ENCODE peak calls at places on chromosomes 6 and 20, in four cellular contexts. E is K562, H is HCT116, G is HepG2. Q is an unnamed sample.

GRCh38 chr20:44098657-44099056 is 88.3 kb downstream of the JPH2 start:
- DNase-seq in E (no peak), H (no peak), G (no peak), Q (no peak)

GRCh38 chr20:57867181-57867803 is 157.5 kb upstream of the PMEPA1 start:
- DNase-seq in E (no peak), H (no peak), G (no peak), Q (no peak)

GRCh38 chr6:148509152-148509571 is 166.5 kb downstream of the SASH1 start:
- DNase-seq in E (no peak), H (no peak), G (no peak), Q (no peak)

GRCh38 chr6:30071081-30071818 is 4.3 kb downstream of the PPP1R11 start:
- DNase-seq in E (no peak), H (no peak), G (no peak), Q (peak)

GRCh38 chr6:26421259-26422144 is 18.8 kb upstream of the BTN3A3 start:
- DNase-seq in E (peak), H (peak), G (peak), Q (peak)

GRCh38 chr6:117481926-117482239 is 591 bp upstream of the DCBLD1 start:
- DNase-seq in E (no peak), H (no peak), G (no peak), Q (no peak)

GRCh38 chr20:44471481-44471882 is 4.2 kb upstream of the TTPAL start:
- DNase-seq in E (no peak), H (no peak), G (peak), Q (peak)

GRCh38 chr20:64151634-64152530 is 12.4 kb upstream of the MYT1 start:
- DNase-seq in E (no peak), H (peak), G (peak), Q (no peak)

GRCh38 chr6:51541847-51542246 is 545.6 kb downstream of the PKHD1 start:
- DNase-seq in E (no peak), H (no peak), G (no peak), Q (peak)

GRCh38 chr6:52157301-52157930 is 28.8 kb upstream of the IL17A start:
- DNase-seq in E (no peak), H (no peak), G (no peak), Q (no peak)

GRCh38 chr20:63635431-63636141 is 8.7 kb upstream of the GMEB2 start:
- DNase-seq in E (no peak), H (no peak), G (no peak), Q (no peak)

GRCh38 chr20:53884859-53885654 is 185.3 kb downstream of the BCAS1 start:
- DNase-seq in E (no peak), H (no peak), G (no peak), Q (no peak)

GRCh38 chr6:89321571-89321970 is 6.5 kb upstream of the GABRR2 start:
- DNase-seq in E (peak), H (no peak), G (peak), Q (no peak)

GRCh38 chr6:89324304-89324703 is 9.2 kb upstream of the GABRR2 start:
- DNase-seq in E (no peak), H (no peak), G (no peak), Q (no peak)

GRCh38 chr6:89321131-89321530 is 6.0 kb upstream of the GABRR2 start:
- DNase-seq in E (no peak), H (no peak), G (no peak), Q (no peak)

GRCh38 chr6:89320012-89320559 is 5.0 kb upstream of the GABRR2 start:
- DNase-seq in E (no peak), H (no peak), G (no peak), Q (no peak)

DNA sequence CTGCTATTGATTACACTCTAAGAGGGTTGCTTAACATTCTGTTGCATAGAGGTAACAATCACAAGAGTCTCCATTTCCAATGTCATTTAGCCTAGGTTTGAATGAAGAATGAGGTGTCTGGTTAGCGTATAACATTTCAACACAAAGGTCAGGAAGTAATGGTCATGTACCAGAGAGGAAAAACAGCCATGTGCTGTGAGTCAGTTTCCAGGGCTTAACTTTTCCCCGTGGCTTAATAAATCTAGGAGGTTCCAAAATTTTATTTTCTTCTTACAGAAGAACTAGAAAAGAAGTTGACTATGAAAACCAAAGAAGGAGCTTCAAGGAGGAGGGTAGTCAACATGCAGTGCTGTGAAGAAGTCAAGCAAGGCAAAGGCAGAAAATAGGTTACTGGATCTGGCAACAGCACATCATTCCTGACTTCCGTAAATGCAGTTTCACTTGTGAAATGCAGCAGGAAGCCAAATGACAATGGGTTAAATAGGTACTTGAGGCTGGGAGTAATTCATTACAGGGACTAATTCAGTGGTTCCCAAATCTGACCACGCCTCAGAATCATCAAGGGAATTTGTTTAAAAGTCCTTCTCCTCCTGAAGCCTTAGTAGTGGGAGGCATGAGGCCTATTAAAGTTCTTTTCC is 8.5 kb upstream of the GABRR2 start:
- DNase-seq in E (no peak), H (no peak), G (no peak), Q (no peak)
- TF ChIP-seq ELF1 in E (no peak), H (no peak), G (no peak), Q (no peak)

GRCh38 chr6:167137881-167138280 is 15.0 kb downstream of the CCR6 start:
- DNase-seq in E (no peak), H (no peak), G (no peak), Q (no peak)
- TF ChIP-seq ELF1 in E (no peak), H (no peak), G (no peak), Q (no peak)

DNA sequence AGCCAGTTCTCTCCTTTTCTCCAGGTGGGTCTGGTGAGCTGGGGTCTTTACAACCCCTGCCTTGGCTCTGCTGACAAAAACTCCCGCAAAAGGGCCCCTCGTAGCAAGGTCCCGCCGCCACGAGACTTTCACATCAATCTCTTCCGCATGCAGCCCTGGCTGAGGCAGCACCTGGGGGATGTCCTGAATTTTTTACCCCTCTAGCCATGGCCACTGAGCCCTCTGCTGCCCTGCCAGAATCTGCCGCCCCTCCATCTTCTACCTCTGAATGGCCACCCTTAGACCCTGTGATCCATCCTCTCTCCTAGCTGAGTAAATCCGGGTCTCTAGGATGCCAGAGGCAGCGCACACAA is 765 bp upstream of the CFB start:
- DNase-seq in E (no peak), H (no peak), G (no peak), Q (no peak)
- TF ChIP-seq ELF1 in E (no peak), H (no peak), G (no peak), Q (no peak)

DNA sequence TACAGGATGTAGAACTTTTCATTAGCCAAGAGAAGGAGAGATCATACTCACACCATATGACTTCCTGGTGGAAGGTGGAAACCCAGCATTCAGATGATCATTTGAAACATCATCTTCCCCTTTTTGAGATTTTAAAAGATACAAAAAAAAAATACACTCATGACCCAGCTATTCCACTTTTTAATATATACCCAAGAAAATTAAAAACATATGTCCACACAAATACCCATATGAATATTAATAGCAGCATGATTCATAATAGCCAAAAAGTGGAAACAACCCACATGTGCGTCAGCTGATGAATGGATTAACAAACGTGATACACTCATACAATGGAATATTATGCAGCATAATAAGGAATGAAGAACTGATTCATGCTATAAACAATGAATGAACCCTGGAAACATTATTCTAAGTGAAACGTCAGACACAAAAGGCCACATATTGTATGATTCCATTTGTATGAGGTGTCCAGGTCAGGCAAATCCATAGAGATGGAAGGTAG is 130.0 kb upstream of the SGK1 start:
- DNase-seq in E (no peak), H (no peak), G (no peak), Q (no peak)
- TF ChIP-seq ELF1 in E (no peak), H (no peak), G (no peak), Q (peak)

GRCh38 chr20:49636447-49636846 is 68.5 kb upstream of the PTGIS start:
- DNase-seq in E (no peak), H (no peak), G (no peak), Q (no peak)
- TF ChIP-seq ELF1 in E (no peak), H (no peak), G (no peak), Q (no peak)

DNA sequence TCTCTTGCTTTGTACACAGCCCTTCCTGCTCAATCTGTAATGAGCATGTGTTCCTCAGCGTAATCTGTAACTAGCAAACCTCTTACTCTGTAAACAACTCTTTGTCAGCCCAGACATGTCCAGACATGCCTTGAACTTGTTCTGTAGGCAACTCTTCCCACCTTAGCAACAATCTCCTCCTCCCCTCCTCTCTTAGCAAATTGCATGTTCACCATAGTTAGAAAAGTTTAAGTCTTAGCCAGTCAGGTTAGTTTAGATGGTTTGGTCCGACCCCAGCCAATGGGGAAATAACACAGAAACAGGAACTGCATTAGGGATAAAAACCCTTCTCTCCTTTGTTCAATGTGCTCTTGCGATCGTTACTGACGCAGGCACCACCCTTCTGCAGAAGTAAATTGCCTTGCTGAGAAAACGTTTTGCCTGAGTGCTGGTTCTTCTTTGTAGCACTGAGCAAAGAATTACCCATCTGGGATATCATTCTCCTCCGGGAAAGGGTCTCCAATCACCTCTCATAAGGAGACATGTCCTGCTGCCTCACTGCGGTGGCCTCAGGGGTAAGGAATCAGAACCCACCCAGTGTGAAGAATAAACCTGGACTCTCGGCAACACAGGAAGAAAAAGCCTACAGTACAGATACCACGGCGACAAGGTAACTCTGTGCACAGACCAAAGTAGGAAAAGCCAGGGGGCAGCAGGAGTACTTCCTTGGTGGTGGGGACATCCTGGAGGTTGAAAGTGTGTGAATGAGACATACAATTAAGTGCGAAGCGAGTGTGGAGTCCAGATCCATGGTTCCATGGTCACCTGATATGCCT is 26.2 kb downstream of the PLN start:
- DNase-seq in E (no peak), H (no peak), G (no peak), Q (no peak)
- TF ChIP-seq ELF1 in E (no peak), H (no peak), G (no peak), Q (no peak)

GRCh38 chr6:36624461-36625160 is 30.4 kb downstream of the SRSF3 start:
- DNase-seq in E (no peak), H (no peak), G (no peak), Q (no peak)

GRCh38 chr6:36622901-36623546 is 28.9 kb downstream of the SRSF3 start:
- DNase-seq in E (no peak), H (no peak), G (no peak), Q (no peak)

GRCh38 chr6:36618366-36619355 is 24.5 kb downstream of the SRSF3 start:
- DNase-seq in E (no peak), H (no peak), G (no peak), Q (no peak)

GRCh38 chr6:36623547-36624459 is 29.6 kb downstream of the SRSF3 start:
- DNase-seq in E (peak), H (peak), G (peak), Q (peak)

DNA sequence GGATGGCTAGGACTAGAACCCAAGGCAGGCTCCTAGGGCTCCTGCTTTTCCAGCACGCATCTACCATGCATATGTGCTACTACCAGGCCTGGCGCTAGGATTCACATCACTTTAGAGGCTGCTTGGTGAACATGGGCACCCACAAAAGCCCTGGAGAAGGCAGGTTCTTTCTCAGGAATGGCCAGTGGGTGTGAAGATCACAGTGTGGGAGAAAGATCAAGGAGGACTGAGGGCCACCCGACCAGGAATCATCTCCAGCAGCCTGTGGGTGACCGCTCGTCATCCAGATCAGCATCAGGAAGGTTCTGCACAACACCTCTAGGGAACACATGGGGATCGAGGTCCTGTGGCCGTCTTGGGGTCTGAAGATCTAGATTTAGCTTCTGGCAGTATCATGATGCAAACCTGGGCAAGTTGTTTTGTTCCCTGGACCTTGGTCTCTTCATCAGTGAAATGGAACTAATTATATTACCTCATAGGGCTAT is 27.3 kb downstream of the SRSF3 start:
- DNase-seq in E (no peak), H (no peak), G (no peak), Q (no peak)
- TF ChIP-seq ELF1 in E (no peak), H (no peak), G (no peak), Q (no peak)

GRCh38 chr6:22231616-22232015 is 65.2 kb downstream of the PRL start:
- DNase-seq in E (no peak), H (no peak), G (no peak), Q (no peak)
- TF ChIP-seq ELF1 in E (no peak), H (no peak), G (no peak), Q (no peak)

Q was measured in SK-N-SH.